ENCODE peak calls at places on chromosomes 5 and 9, in five cellular contexts. Z is neuronal stem cell, X is mesenchymal stem cell, B is trophoblast cell, V is H1. G is an unnamed sample.

GRCh38 chr9:123322771-123323481 is 33.1 kb upstream of the CRB2 start:
- DNase-seq in Z (no peak), X (no peak), B (no peak), V (no peak), G (no peak)

GRCh38 chr5:67985686-67986387 is 229.7 kb upstream of the PIK3R1 start:
- DNase-seq in Z (no peak), X (no peak), B (peak; percentile 79), V (no peak), G (no peak)

GRCh38 chr5:88722546-88722945 is 160.4 kb downstream of the MEF2C start:
- DNase-seq in Z (no peak), X (no peak), B (no peak), V (no peak), G (no peak)

GRCh38 chr5:57940236-57940635 is 457.6 kb upstream of the ACTBL2 start:
- DNase-seq in Z (no peak), X (no peak), B (no peak), V (no peak), G (no peak)

GRCh38 chr5:59062986-59063683 is 480.3 kb downstream of the RAB3C start:
- DNase-seq in Z (no peak), X (no peak), B (no peak), V (no peak), G (no peak)

GRCh38 chr5:2887401-2888348 is 136.2 kb upstream of the IRX2 start:
- DNase-seq in Z (no peak), X (no peak), B (no peak), V (no peak), G (peak; percentile 21)

GRCh38 chr5:73722224-73722623 is 96.2 kb downstream of the ARHGEF28 start:
- DNase-seq in Z (no peak), X (peak; percentile 34), B (no peak), V (no peak), G (no peak)

GRCh38 chr5:141077826-141078225 is 16.6 kb upstream of the PCDHB2 start:
- DNase-seq in Z (no peak), X (no peak), B (no peak), V (no peak), G (no peak)

GRCh38 chr9:135015986-135016640 is 71.4 kb upstream of the OLFM1 start:
- DNase-seq in Z (no peak), X (no peak), B (no peak), V (no peak), G (no peak)

GRCh38 chr5:96113170-96113939 is 151.7 kb upstream of the ELL2 start:
- DNase-seq in Z (no peak), X (no peak), B (no peak), V (no peak), G (no peak)

GRCh38 chr5:58582004-58582403 is 871 bp upstream of the RAB3C start:
- DNase-seq in Z (peak; percentile 30), X (no peak), B (peak; percentile 2), V (no peak), G (peak; percentile 56)

GRCh38 chr5:79513519-79514390 is at the start of gene HOMER1:
- DNase-seq in Z (peak; percentile 85), X (peak; percentile 83), B (peak; percentile 59), V (no peak), G (peak; percentile 77)

GRCh38 chr5:171316258-171317121 is 7.4 kb downstream of the TLX3 start:
- DNase-seq in Z (no peak), X (peak; percentile 31), B (no peak), V (no peak), G (peak; percentile 60)

GRCh38 chr9:22342489-22343217 is 104.0 kb upstream of the DMRTA1 start:
- DNase-seq in Z (no peak), X (peak; percentile 45), B (no peak), V (no peak), G (no peak)

GRCh38 chr5:5965132-5965531 is 413.2 kb downstream of the MED10 start:
- DNase-seq in Z (no peak), X (no peak), B (no peak), V (no peak), G (no peak)

GRCh38 chr5:172106511-172107356 is 81.3 kb downstream of the STK10 start:
- DNase-seq in Z (peak; percentile 76), X (peak; percentile 49), B (no peak), V (no peak), G (peak; percentile 70)

GRCh38 chr9:129626079-129626943 is at the start of gene NTMT1:
- DNase-seq in Z (peak; percentile 81), X (peak; percentile 87), B (peak; percentile 84), V (no peak), G (peak; percentile 80)

GRCh38 chr9:18343799-18344198 is 130.2 kb upstream of the ADAMTSL1 start:
- DNase-seq in Z (no peak), X (peak; percentile 47), B (no peak), V (no peak), G (no peak)

GRCh38 chr5:78751872-78752271 is 103.3 kb upstream of the LHFPL2 start:
- DNase-seq in Z (no peak), X (no peak), B (no peak), V (no peak), G (no peak)

GRCh38 chr5:31692561-31693221 is 53.8 kb downstream of the PDZD2 start:
- DNase-seq in Z (no peak), X (no peak), B (no peak), V (no peak), G (no peak)

GRCh38 chr9:5614192-5614591 is 14.7 kb upstream of the RIC1 start:
- DNase-seq in Z (no peak), X (no peak), B (no peak), V (no peak), G (no peak)
- H2BK12ac ChIP-seq in Z (no peak overlapping the region), X (no peak overlapping the region), B (no peak overlapping the region), V (no peak overlapping the region), G (no peak overlapping the region)

GRCh38 chr5:10469253-10470030 is 27.8 kb downstream of the ROPN1L start:
- DNase-seq in Z (no peak), X (no peak), B (no peak), V (no peak), G (no peak)

GRCh38 chr5:10466446-10467073 is 24.9 kb downstream of the ROPN1L start:
- DNase-seq in Z (no peak), X (no peak), B (no peak), V (no peak), G (no peak)

GRCh38 chr5:10465726-10466125 is 24.0 kb downstream of the ROPN1L start:
- DNase-seq in Z (no peak), X (no peak), B (no peak), V (no peak), G (no peak)

GRCh38 chr5:10468256-10468655 is 26.6 kb downstream of the ROPN1L start:
- DNase-seq in Z (no peak), X (no peak), B (no peak), V (no peak), G (no peak)

DNA sequence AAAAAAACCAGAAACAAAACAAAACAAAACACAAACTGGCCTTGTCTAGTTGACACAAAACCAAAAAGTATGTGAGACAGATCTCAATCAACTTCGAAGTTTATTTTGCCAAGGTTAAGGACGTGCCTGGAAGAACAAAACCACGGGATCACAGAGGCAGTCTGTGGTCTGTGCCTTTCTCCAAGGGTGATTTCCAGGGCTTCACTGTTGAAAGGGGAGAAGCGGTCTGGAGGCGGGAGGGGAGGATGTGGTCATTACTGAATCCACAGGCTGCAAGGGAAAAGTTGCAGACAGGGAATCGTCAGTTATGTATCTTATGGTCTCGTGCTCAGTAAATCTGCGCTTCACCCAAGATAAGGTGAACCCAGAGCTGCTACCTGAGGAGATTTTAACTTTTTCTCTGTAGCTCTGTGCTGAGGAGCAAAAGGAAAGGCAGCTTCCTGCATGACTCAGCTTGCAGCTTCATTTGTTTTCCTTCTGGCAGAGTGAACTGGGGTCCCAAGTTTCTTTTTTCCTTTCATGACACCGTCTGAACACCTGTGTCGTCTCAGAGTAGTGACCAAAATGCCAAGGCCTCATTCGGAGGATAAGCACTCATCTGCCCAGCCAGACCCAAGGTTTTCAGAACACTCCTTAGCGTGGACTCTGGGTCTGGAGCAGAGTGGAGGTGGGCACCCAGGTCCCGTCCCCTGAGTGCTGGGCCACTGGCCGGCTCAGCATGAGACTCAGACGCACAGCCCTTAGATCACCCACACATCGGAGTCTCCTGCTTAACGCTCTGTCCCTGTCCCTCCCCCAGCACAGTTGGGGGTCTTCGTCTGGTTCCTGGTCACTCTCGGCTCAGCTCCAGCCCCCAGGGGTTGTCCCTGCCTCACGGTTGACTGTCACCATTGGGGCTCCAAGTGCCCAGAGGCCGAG is 25.9 kb downstream of the ROPN1L start:
- DNase-seq in Z (no peak), X (peak; percentile 77), B (no peak), V (no peak), G (peak; percentile 38)
- H4K8ac ChIP-seq in Z (no peak overlapping the region), X (peak overlapping the region; percentile 78), B (peak overlapping the region; percentile 17), V (no peak overlapping the region), G (no peak overlapping the region)

DNA sequence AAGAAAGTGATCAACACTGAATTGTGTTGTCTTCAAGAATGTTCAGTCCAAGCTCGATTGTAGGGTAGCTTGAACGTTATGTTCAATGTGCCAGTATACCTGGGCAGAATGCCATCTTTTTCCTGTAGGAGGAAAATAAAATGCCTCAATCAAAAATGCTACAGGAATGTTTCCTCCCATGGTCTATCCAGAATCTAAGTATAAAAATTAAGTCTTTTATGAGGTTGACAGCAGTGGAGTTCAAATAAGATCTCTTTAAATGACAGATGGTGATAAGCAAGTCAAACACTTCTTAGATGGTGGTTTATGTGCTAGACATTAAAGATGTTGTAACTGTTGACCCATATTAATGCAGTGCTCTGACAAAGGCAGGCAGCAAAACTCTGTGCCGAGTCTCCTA is 488.6 kb downstream of the CSNK1G3 start:
- DNase-seq in Z (no peak), X (no peak), B (no peak), V (no peak), G (no peak)
- H2BK12ac ChIP-seq in Z (no peak overlapping the region), X (no peak overlapping the region), B (no peak overlapping the region), V (no peak overlapping the region), G (no peak overlapping the region)

GRCh38 chr9:75921403-75922127 is 31.1 kb downstream of the PCSK5 start:
- DNase-seq in Z (no peak), X (no peak), B (no peak), V (no peak), G (no peak)
- H4K8ac ChIP-seq in Z (no peak overlapping the region), X (no peak overlapping the region), B (no peak overlapping the region), V (no peak overlapping the region), G (no peak overlapping the region)

GRCh38 chr9:23451802-23452418 is 374.1 kb downstream of the ELAVL2 start:
- DNase-seq in Z (no peak), X (no peak), B (no peak), V (no peak), G (no peak)

GRCh38 chr9:23447166-23447565 is 378.9 kb downstream of the ELAVL2 start:
- DNase-seq in Z (no peak), X (no peak), B (no peak), V (no peak), G (peak; percentile 35)

GRCh38 chr9:23444658-23445057 is 381.4 kb downstream of the ELAVL2 start:
- DNase-seq in Z (no peak), X (no peak), B (no peak), V (no peak), G (no peak)

GRCh38 chr9:23447944-23448343 is 378.1 kb downstream of the ELAVL2 start:
- DNase-seq in Z (no peak), X (no peak), B (no peak), V (no peak), G (no peak)
- H2BK12ac ChIP-seq in Z (no peak overlapping the region), X (no peak overlapping the region), B (no peak overlapping the region), V (no peak overlapping the region), G (no peak overlapping the region)

G was measured in H9.